ENCODE peak calls at places on chromosomes 12 and 14, in ten cellular contexts. F is fibroblast of lung, E is uterus, R is right lobe of liver, A is left lung, C is A549, B is GM13977, D is GM10248, U is neural progenitor cell, K is lower leg skin. X is an unnamed sample.

GRCh38 chr14:68949236-68949965 is 29.7 kb downstream of the ACTN1 start:
- DNase-seq in F (peak), E (no peak), U (no peak), K (no peak), R (no peak), C (no peak), B (no peak), A (no peak), D (no peak), X (no peak)

GRCh38 chr14:90447720-90448497 is 51.1 kb downstream of the CALM1 start:
- DNase-seq in E (no peak), D (no peak), C (no peak), R (no peak), U (no peak), F (no peak), A (no peak), K (peak), B (no peak), X (no peak)

GRCh38 chr14:100406505-100407131 is 83.5 kb downstream of the SLC25A47 start:
- DNase-seq in B (no peak), K (no peak), R (peak), A (no peak), C (no peak), E (no peak), U (no peak), F (peak), D (no peak), X (peak)

GRCh38 chr14:84006643-84007137 is 1523.3 kb upstream of the FLRT2 start:
- DNase-seq in B (no peak), E (peak), C (no peak), A (no peak), U (peak), F (no peak), K (no peak), D (no peak), R (no peak), X (no peak)

GRCh38 chr12:77686760-77687159 is 143.9 kb upstream of the NAV3 start:
- DNase-seq in K (no peak), C (no peak), U (no peak), E (no peak), D (no peak), B (no peak), F (peak), A (no peak), R (no peak), X (no peak)

GRCh38 chr12:46264057-46264456 is 4.8 kb downstream of the SLC38A1 start:
- DNase-seq in C (no peak), R (no peak), A (no peak), E (no peak), D (no peak), U (no peak), K (no peak), B (peak), F (peak), X (no peak)

GRCh38 chr12:100268835-100269564 is 2.0 kb downstream of the SCYL2 start:
- DNase-seq in D (no peak), A (no peak), U (no peak), F (peak), B (no peak), C (no peak), E (no peak), K (no peak), R (no peak), X (no peak)

GRCh38 chr12:47811070-47811391 is 8.7 kb downstream of the HDAC7 start:
- DNase-seq in F (no peak), U (no peak), E (no peak), K (no peak), D (no peak), C (no peak), R (no peak), B (no peak), A (no peak), X (no peak)

GRCh38 chr14:51211149-51211548 is 28.9 kb upstream of the TMX1 start:
- DNase-seq in F (peak), C (no peak), U (no peak), E (no peak), K (no peak), B (no peak), D (no peak), A (no peak), R (no peak), X (no peak)

GRCh38 chr12:91952916-91953315 is 192.7 kb downstream of the BTG1 start:
- DNase-seq in B (no peak), C (no peak), R (no peak), U (no peak), F (no peak), E (no peak), A (no peak), K (no peak), D (no peak), X (no peak)

GRCh38 chr14:68308695-68309094 is 484.2 kb downstream of the ZFP36L1 start:
- DNase-seq in E (no peak), U (no peak), B (no peak), C (no peak), F (no peak), D (no peak), R (no peak), K (no peak), A (no peak), X (no peak)

GRCh38 chr12:121296618-121297476 is at the start of gene CAMKK2:
- DNase-seq in K (peak), E (peak), R (peak), D (peak), A (peak), B (peak), U (peak), F (peak), C (peak), X (peak)
- TF ChIP-seq CTCF in K (no peak), E (peak), R (peak), D (peak), A (no peak), B (peak), U (peak), F (no peak), C (peak), X (peak)

GRCh38 chr14:56221392-56222128 is 103.3 kb downstream of the PELI2 start:
- DNase-seq in E (no peak), A (no peak), D (no peak), R (no peak), U (no peak), B (no peak), K (no peak), C (no peak), F (no peak), X (no peak)

GRCh38 chr14:56224691-56225681 is 106.8 kb downstream of the PELI2 start:
- DNase-seq in E (no peak), B (no peak), A (no peak), F (no peak), R (no peak), U (no peak), K (no peak), D (no peak), C (peak), X (no peak)

GRCh38 chr14:56219666-56220413 is 101.6 kb downstream of the PELI2 start:
- DNase-seq in C (no peak), U (no peak), K (no peak), F (no peak), R (no peak), A (no peak), E (no peak), B (no peak), D (no peak), X (no peak)

GRCh38 chr14:56224179-56224578 is 106.0 kb downstream of the PELI2 start:
- DNase-seq in R (no peak), E (no peak), D (no peak), B (no peak), A (no peak), F (no peak), K (no peak), U (no peak), C (no peak), X (no peak)
- TF ChIP-seq CTCF in R (no peak), E (no peak), D (no peak), B (no peak), A (no peak), F (no peak), K (no peak), U (no peak), C (peak), X (no peak)

GRCh38 chr12:117076410-117077372 is 22.5 kb downstream of the TESC start:
- DNase-seq in D (no peak), R (no peak), E (no peak), F (no peak), U (no peak), B (no peak), A (no peak), K (no peak), C (no peak), X (peak)
- TF ChIP-seq CTCF in D (no peak), R (no peak), E (no peak), F (no peak), U (no peak), B (no peak), A (no peak), K (no peak), C (no peak), X (no peak)

GRCh38 chr12:58416211-58416610 is 474.8 kb downstream of the ATP23 start:
- DNase-seq in D (no peak), B (no peak), U (no peak), K (no peak), A (no peak), R (no peak), C (no peak), F (peak), E (no peak), X (no peak)
- TF ChIP-seq CTCF in D (no peak), B (peak), U (peak), K (no peak), A (no peak), R (no peak), C (peak), F (peak), E (no peak), X (no peak)

GRCh38 chr14:49857427-49858003 is 4.9 kb upstream of the NEMF start:
- DNase-seq in A (no peak), U (no peak), F (peak), D (no peak), R (no peak), C (no peak), K (no peak), B (no peak), E (no peak), X (no peak)

GRCh38 chr14:49849213-49849847 is 3.3 kb downstream of the NEMF start:
- DNase-seq in R (no peak), C (no peak), K (no peak), U (no peak), E (no peak), A (no peak), F (no peak), D (no peak), B (no peak), X (no peak)

GRCh38 chr14:49852351-49853157 is at the start of gene NEMF:
- DNase-seq in A (peak), R (peak), C (peak), U (peak), B (peak), E (peak), K (peak), F (peak), D (peak), X (peak)

GRCh38 chr14:49853572-49854375 is 1.2 kb upstream of the NEMF start:
- DNase-seq in A (peak), F (peak), R (peak), E (peak), B (peak), D (peak), U (peak), K (peak), C (peak), X (peak)

GRCh38 chr14:49853158-49853477 is 530 bp upstream of the NEMF start:
- DNase-seq in K (no peak), U (no peak), D (no peak), C (no peak), E (no peak), A (no peak), F (peak), B (no peak), R (no peak), X (no peak)
- TF ChIP-seq CTCF in K (no peak), U (no peak), D (peak), C (no peak), E (no peak), A (no peak), F (no peak), B (no peak), R (no peak), X (peak)

DNA sequence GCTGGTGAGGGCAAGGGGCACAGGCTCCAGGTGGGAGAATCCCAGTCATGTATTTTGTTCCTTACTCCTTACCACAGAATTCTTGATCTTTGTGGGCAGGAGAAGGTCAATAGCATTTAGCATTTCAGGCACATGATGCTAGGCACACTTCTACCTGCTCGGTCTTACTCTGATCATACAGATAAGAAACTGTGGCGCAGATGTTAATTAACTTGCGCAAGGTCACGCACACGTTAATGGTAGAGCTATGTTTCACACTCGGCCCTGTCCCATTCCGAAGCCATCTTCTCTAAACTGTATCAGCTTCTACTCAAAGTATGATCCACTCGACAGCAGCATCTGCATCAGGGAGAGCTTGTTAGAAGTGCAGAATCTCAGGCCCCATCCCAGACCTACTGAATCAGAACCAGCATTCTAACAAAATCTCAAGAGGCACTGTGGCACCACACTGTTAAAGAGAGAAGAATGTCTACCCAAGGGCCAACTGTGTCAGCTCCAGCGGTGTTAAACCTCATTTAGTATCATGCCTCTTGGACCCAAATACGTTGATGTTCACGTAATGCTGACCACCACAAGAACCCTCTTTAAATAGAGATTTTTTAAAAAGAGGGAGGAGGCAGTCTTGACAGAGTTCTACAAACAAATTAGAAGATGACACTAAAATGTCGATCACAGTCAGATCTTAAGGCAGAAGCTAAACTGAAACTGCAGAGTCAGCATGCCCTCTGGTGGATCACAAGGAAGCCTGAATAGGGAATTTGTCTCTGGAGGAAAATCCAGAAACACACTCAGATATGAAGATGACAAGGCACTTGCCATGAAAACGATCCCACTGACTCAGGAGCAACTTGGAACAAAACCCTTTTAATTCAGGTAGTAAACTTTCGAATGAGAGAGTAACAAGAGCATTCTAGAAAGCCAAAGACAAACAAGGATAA is 7.3 kb downstream of the STXBP6 start:
- DNase-seq in D (no peak), K (no peak), A (no peak), E (no peak), B (no peak), C (no peak), U (peak), F (peak), R (peak), X (no peak)
- TF ChIP-seq CTCF in D (no peak), K (no peak), A (peak), E (peak), B (no peak), C (peak), U (peak), F (peak), R (peak), X (no peak)

DNA sequence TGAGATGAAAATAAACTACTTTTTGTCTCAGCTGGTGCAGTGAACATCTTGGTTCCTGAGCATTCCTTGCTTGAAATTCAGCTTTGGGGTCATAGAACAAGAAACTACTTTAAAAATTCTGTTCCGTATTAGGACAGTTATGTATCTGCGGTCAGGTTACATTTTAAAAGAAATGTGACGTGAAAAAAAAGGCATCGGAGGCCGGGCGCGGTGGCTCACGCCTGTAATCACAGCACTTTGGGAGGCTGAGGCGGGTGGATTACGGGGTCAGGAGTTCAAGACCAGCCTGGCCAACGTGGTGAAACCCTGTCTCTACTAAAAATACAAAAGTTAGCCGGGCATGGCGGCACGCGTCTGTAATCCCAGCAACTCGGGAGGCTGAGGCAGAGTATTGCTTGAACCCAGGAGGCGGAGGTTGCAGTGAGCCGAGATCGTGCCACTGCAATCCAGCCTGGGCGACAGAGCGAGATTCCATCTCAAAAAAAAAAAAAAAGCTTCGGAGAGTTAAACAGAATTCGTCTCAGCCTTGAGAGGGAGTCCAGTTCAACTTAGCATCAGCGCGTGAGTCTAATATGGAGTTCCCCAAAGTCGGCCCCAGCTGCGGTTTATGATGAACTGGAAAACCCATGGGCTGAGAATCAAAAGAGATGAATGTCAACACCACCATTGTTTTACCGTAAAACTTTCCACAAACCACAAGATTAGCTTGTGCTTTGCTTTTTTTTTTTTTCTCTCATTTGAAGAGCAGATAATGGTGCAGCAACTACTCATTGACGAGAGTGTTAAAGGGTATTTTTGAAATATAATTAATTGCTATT is 2.1 kb upstream of the SLC2A13 start:
- DNase-seq in F (no peak), A (no peak), D (no peak), C (no peak), B (no peak), U (no peak), K (no peak), E (no peak), R (no peak), X (no peak)
- TF ChIP-seq CTCF in F (no peak), A (no peak), D (no peak), C (no peak), B (no peak), U (no peak), K (no peak), E (no peak), R (no peak), X (peak)

GRCh38 chr14:24399981-24400718 is 1.3 kb downstream of the NYNRIN start:
- DNase-seq in B (no peak), R (no peak), F (no peak), C (no peak), E (no peak), U (no peak), K (no peak), D (no peak), A (no peak), X (no peak)
- TF ChIP-seq CTCF in B (no peak), R (no peak), F (no peak), C (no peak), E (no peak), U (no peak), K (no peak), D (no peak), A (no peak), X (no peak)

DNA sequence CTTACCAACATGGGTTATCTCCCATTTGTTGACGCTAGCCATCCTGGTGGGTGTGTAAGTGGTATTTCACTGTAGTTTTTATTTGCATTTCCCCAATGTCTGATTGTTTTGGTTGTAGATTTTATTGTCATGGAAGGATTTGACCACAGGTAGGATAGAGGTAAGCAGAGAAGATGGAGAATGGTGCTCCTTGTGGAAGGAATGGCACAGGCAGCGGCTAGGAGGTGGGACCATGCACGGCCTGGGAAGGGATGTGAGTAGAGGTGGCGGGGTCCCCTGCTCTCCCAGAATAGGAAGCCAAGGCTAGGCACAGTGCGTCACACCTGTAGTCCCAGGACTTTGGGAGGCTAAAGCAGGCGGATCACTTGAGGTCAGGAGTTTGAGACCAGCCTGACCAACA is 41.4 kb downstream of the PHETA1 start:
- DNase-seq in C (no peak), B (no peak), E (no peak), F (no peak), A (no peak), R (no peak), D (no peak), U (no peak), K (no peak), X (no peak)
- TF ChIP-seq CTCF in C (no peak), B (no peak), E (no peak), F (no peak), A (no peak), R (no peak), D (no peak), U (no peak), K (no peak), X (no peak)

X was measured in CD14-positive monocyte.